ENCODE peak calls at places on chromosomes 12 and 14, in five cellular contexts. One of them, this sample, is unnamed.

GRCh38 chr14:97458302-97459137 is 661.3 kb downstream of the VRK1 start:
- DNase-seq in H1: peak
- DNase-seq in HepG2: no peak
- DNase-seq in GM12878: no peak
- DNase-seq in K562: no peak
- DNase-seq in this sample: no peak

GRCh38 chr12:33248364-33248763 is 191.3 kb downstream of the SYT10 start:
- DNase-seq in K562: no peak
- DNase-seq in H1: no peak
- DNase-seq in GM12878: no peak
- DNase-seq in HepG2: no peak
- DNase-seq in this sample: no peak

GRCh38 chr12:49954863-49955830 is 4.6 kb downstream of the AQP2 start:
- DNase-seq in H1: no peak
- DNase-seq in K562: no peak
- DNase-seq in HepG2: no peak
- DNase-seq in GM12878: no peak
- DNase-seq in this sample: no peak

GRCh38 chr12:92538970-92539749 is 163.6 kb upstream of the PLEKHG7 start:
- DNase-seq in K562: peak
- DNase-seq in H1: no peak
- DNase-seq in GM12878: peak
- DNase-seq in HepG2: no peak
- DNase-seq in this sample: peak

GRCh38 chr14:94355191-94355794 is 32.2 kb upstream of the SERPINA6 start:
- DNase-seq in K562: peak
- DNase-seq in GM12878: no peak
- DNase-seq in H1: peak
- DNase-seq in HepG2: peak
- DNase-seq in this sample: no peak

GRCh38 chr12:9961106-9961505 is 10.1 kb upstream of the CLEC12A start:
- DNase-seq in HepG2: no peak
- DNase-seq in K562: no peak
- DNase-seq in H1: no peak
- DNase-seq in GM12878: no peak
- DNase-seq in this sample: no peak

GRCh38 chr14:65131176-65131765 is 29.0 kb upstream of the MAX start:
- DNase-seq in K562: no peak
- DNase-seq in H1: no peak
- DNase-seq in HepG2: no peak
- DNase-seq in GM12878: no peak
- DNase-seq in this sample: peak

GRCh38 chr12:80872053-80872452 is 65.7 kb downstream of the LIN7A start:
- DNase-seq in H1: no peak
- DNase-seq in GM12878: no peak
- DNase-seq in K562: no peak
- DNase-seq in HepG2: no peak
- DNase-seq in this sample: no peak

GRCh38 chr12:50786498-50787231 is 22.8 kb downstream of the ATF1 start:
- DNase-seq in GM12878: no peak
- DNase-seq in H1: no peak
- DNase-seq in HepG2: peak
- DNase-seq in K562: no peak
- DNase-seq in this sample: peak

GRCh38 chr12:27334052-27334720 is 1.6 kb downstream of the BMAL2 start:
- DNase-seq in H1: no peak
- DNase-seq in K562: no peak
- DNase-seq in GM12878: no peak
- DNase-seq in HepG2: no peak
- DNase-seq in this sample: no peak

GRCh38 chr14:77124345-77125274 is 17.0 kb downstream of the ZDHHC22 start:
- DNase-seq in H1: no peak
- DNase-seq in GM12878: no peak
- DNase-seq in HepG2: no peak
- DNase-seq in K562: peak
- DNase-seq in this sample: no peak

GRCh38 chr14:96192975-96193805 is 11.4 kb upstream of the BDKRB2 start:
- DNase-seq in H1: no peak
- DNase-seq in HepG2: no peak
- DNase-seq in GM12878: no peak
- DNase-seq in K562: no peak
- DNase-seq in this sample: no peak

GRCh38 chr12:1531654-1532366 is 62.6 kb downstream of the FBXL14 start:
- DNase-seq in GM12878: peak
- DNase-seq in H1: no peak
- DNase-seq in K562: no peak
- DNase-seq in HepG2: no peak
- DNase-seq in this sample: no peak

GRCh38 chr12:1529228-1529861 is 65.0 kb downstream of the FBXL14 start:
- DNase-seq in HepG2: no peak
- DNase-seq in H1: no peak
- DNase-seq in K562: no peak
- DNase-seq in GM12878: no peak
- DNase-seq in this sample: no peak

GRCh38 chr12:1531160-1531653 is 63.2 kb downstream of the FBXL14 start:
- DNase-seq in GM12878: no peak
- DNase-seq in H1: no peak
- DNase-seq in HepG2: no peak
- DNase-seq in K562: peak
- DNase-seq in this sample: no peak

GRCh38 chr12:1529862-1530591 is 64.4 kb downstream of the FBXL14 start:
- DNase-seq in HepG2: no peak
- DNase-seq in K562: peak
- DNase-seq in H1: no peak
- DNase-seq in GM12878: no peak
- DNase-seq in this sample: no peak

GRCh38 chr12:1530592-1531159 is 63.7 kb downstream of the FBXL14 start:
- DNase-seq in HepG2: no peak
- DNase-seq in K562: no peak
- DNase-seq in GM12878: no peak
- DNase-seq in H1: no peak
- DNase-seq in this sample: no peak
- TF ChIP-seq EZH2 in HepG2: no peak
- TF ChIP-seq EZH2 in K562: no peak
- TF ChIP-seq EZH2 in GM12878: no peak
- TF ChIP-seq EZH2 in H1: no peak
- TF ChIP-seq EZH2 in this sample: no peak

GRCh38 chr12:72330291-72330690 is 58.1 kb downstream of the TRHDE start:
- DNase-seq in H1: no peak
- DNase-seq in K562: no peak
- DNase-seq in GM12878: no peak
- DNase-seq in HepG2: no peak
- DNase-seq in this sample: no peak
- TF ChIP-seq SRF in H1: no peak
- TF ChIP-seq SRF in K562: no peak
- TF ChIP-seq SRF in GM12878: no peak
- TF ChIP-seq SRF in HepG2: no peak
- TF ChIP-seq SRF in this sample: no peak

GRCh38 chr14:28577187-28577586 is 189.4 kb upstream of the FOXG1 start:
- DNase-seq in GM12878: no peak
- DNase-seq in K562: no peak
- DNase-seq in HepG2: no peak
- DNase-seq in H1: no peak
- DNase-seq in this sample: no peak

GRCh38 chr14:28576523-28576922 is 190.1 kb upstream of the FOXG1 start:
- DNase-seq in HepG2: no peak
- DNase-seq in GM12878: no peak
- DNase-seq in H1: no peak
- DNase-seq in K562: no peak
- DNase-seq in this sample: no peak

GRCh38 chr14:28577711-28578131 is 188.9 kb upstream of the FOXG1 start:
- DNase-seq in K562: no peak
- DNase-seq in GM12878: no peak
- DNase-seq in H1: no peak
- DNase-seq in HepG2: no peak
- DNase-seq in this sample: no peak
- TF ChIP-seq EZH2 in K562: no peak
- TF ChIP-seq EZH2 in GM12878: no peak
- TF ChIP-seq EZH2 in H1: no peak
- TF ChIP-seq EZH2 in HepG2: no peak
- TF ChIP-seq EZH2 in this sample: no peak

DNA sequence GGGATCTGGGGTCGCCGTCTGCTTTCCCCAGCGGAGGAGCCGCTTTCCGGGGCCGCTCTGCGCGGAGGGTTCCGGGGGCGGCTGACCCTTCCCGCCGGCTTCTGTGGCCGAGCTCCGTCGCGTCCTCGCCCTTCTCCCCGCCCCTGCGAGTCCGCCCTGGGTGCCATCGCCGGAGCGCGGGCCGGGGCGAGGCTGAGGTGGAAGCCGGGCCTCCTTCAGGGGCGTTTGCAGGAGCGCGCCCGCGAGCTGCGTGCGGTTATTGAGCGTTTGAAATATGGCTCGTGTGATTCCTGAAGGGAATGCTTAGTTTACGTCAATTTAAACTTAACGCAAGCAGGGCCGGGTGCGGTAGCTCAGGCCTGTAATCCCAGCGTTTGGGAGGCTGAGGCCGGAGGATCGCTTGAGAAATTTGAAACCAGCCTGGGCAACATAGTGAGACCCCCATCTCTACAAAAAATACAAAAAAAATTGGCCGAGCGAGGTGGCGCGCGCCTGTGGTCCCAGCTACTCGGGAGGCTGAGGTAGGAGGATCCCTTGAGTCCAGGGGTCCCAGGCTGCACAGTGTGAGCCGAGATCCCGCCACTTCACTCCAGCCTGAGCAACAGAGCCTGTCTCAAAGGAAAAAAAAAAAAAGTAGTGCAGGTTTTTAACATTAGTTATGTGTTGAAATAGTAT is 664 bp downstream of the PGAM5 start:
- DNase-seq in H1: no peak
- DNase-seq in K562: peak
- DNase-seq in GM12878: no peak
- DNase-seq in HepG2: no peak
- DNase-seq in this sample: no peak
- TF ChIP-seq SRF in H1: no peak
- TF ChIP-seq SRF in K562: no peak
- TF ChIP-seq SRF in GM12878: no peak
- TF ChIP-seq SRF in HepG2: no peak
- TF ChIP-seq SRF in this sample: no peak

GRCh38 chr12:107319536-107320030 is 226.2 kb upstream of the CRY1 start:
- DNase-seq in HepG2: no peak
- DNase-seq in GM12878: no peak
- DNase-seq in K562: no peak
- DNase-seq in H1: no peak
- DNase-seq in this sample: no peak
- TF ChIP-seq EZH2 in HepG2: no peak
- TF ChIP-seq EZH2 in GM12878: no peak
- TF ChIP-seq EZH2 in K562: no peak
- TF ChIP-seq EZH2 in H1: peak
- TF ChIP-seq EZH2 in this sample: no peak

GRCh38 chr14:90302529-90303303 is 29.0 kb downstream of the NRDE2 start:
- DNase-seq in H1: no peak
- DNase-seq in HepG2: no peak
- DNase-seq in GM12878: no peak
- DNase-seq in K562: peak
- DNase-seq in this sample: no peak

GRCh38 chr14:90305176-90305601 is 26.6 kb downstream of the NRDE2 start:
- DNase-seq in H1: no peak
- DNase-seq in GM12878: no peak
- DNase-seq in HepG2: peak
- DNase-seq in K562: no peak
- DNase-seq in this sample: no peak

GRCh38 chr14:90303382-90303943 is 28.3 kb downstream of the NRDE2 start:
- DNase-seq in HepG2: peak
- DNase-seq in H1: no peak
- DNase-seq in GM12878: no peak
- DNase-seq in K562: no peak
- DNase-seq in this sample: no peak

GRCh38 chr14:90308561-90308960 is 23.2 kb downstream of the NRDE2 start:
- DNase-seq in GM12878: no peak
- DNase-seq in HepG2: no peak
- DNase-seq in H1: no peak
- DNase-seq in K562: no peak
- DNase-seq in this sample: no peak
- TF ChIP-seq SRF in GM12878: no peak
- TF ChIP-seq SRF in HepG2: no peak
- TF ChIP-seq SRF in H1: no peak
- TF ChIP-seq SRF in K562: no peak
- TF ChIP-seq SRF in this sample: no peak

GRCh38 chr14:23351681-23352505 is 794 bp downstream of the SLC22A17 start:
- DNase-seq in GM12878: no peak
- DNase-seq in HepG2: no peak
- DNase-seq in K562: no peak
- DNase-seq in H1: no peak
- DNase-seq in this sample: no peak
- TF ChIP-seq EZH2 in GM12878: no peak
- TF ChIP-seq EZH2 in HepG2: no peak
- TF ChIP-seq EZH2 in K562: no peak
- TF ChIP-seq EZH2 in H1: peak
- TF ChIP-seq EZH2 in this sample: no peak

DNA sequence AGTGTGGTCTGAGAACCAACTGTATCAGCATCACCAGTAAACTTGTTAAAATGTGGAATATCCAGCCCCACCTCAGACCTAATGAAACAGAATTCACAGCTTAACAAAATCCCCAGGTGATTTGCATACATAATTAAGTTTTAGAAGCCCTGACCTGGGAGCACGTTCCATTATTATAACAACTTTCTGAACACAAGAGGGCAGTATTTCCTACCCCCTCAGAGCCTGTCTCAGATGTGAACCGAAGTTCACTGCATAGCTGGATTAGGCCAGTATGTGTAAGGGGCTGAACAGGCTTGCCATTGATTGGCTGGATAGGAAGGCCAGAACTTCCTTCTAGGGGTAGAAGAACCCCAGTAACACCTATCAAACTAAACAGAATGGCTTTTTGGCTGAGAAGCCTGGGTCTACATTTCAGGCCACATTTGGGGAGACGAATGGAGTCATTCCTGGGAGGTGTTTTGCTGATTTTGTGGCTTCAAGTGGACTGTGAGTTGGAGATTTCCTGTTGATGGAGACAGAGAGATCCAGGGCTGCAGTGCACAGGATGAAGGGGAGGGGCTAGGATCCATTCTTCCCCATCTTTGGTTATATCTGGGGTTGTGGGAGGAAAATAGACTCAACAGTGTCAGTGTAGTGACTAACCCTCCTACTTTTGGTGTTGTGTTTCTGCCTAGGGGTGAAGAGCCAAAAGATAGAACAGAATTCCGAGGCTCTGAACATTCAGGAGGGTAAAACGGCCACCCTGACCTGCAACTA is 94.7 kb upstream of the OR4E1 start:
- DNase-seq in H1: no peak
- DNase-seq in HepG2: peak
- DNase-seq in GM12878: peak
- DNase-seq in K562: peak
- DNase-seq in this sample: peak
- TF ChIP-seq SRF in H1: no peak
- TF ChIP-seq SRF in HepG2: no peak
- TF ChIP-seq SRF in GM12878: no peak
- TF ChIP-seq SRF in K562: no peak
- TF ChIP-seq SRF in this sample: no peak

This sample was measured in HCT116.